ENCODE peak calls at places on chromosomes 5 and 9, in six cellular contexts. Z, T, G, B, I and O are unnamed samples.

GRCh38 chr5:72156921-72157320 is 49.6 kb downstream of the MAP1B start:
- DNase-seq in Z (no peak), T (peak), G (no peak), B (no peak), I (no peak), O (no peak)

GRCh38 chr9:89808801-89809200 is 204.0 kb downstream of the GADD45G start:
- DNase-seq in Z (no peak), T (no peak), G (no peak), B (peak), I (no peak), O (no peak)

GRCh38 chr5:61758711-61759110 is 426.7 kb downstream of the ZSWIM6 start:
- DNase-seq in Z (no peak), T (no peak), G (no peak), B (no peak), I (no peak), O (peak)

GRCh38 chr9:123191660-123192059 is 76.7 kb downstream of the STRBP start:
- DNase-seq in Z (no peak), T (no peak), G (no peak), B (no peak), I (no peak), O (no peak)

GRCh38 chr9:13942695-13943094 is 371.2 kb downstream of the NFIB start:
- DNase-seq in Z (no peak), T (peak), G (no peak), B (no peak), I (peak), O (no peak)

GRCh38 chr5:91438871-91439270 is 55.8 kb upstream of the ARRDC3 start:
- DNase-seq in Z (no peak), T (no peak), G (no peak), B (peak), I (no peak), O (no peak)

GRCh38 chr5:9395736-9396135 is 150.1 kb downstream of the SEMA5A start:
- DNase-seq in Z (no peak), T (no peak), G (no peak), B (no peak), I (no peak), O (no peak)

GRCh38 chr5:136061630-136062381 is 33.0 kb downstream of the TGFBI start:
- DNase-seq in Z (no peak), T (no peak), G (no peak), B (no peak), I (no peak), O (peak)

GRCh38 chr9:76369583-76369982 is 24.6 kb downstream of the RFK start:
- DNase-seq in Z (no peak), T (no peak), G (no peak), B (peak), I (no peak), O (peak)

GRCh38 chr5:9222054-9222738 is 323.7 kb downstream of the SEMA5A start:
- DNase-seq in Z (no peak), T (peak), G (no peak), B (peak), I (no peak), O (no peak)

GRCh38 chr9:21030389-21031035 is 928 bp downstream of the HACD4 start:
- DNase-seq in Z (no peak), T (peak), G (no peak), B (peak), I (no peak), O (peak)

GRCh38 chr9:95008151-95008771 is 281.8 kb downstream of the AOPEP start:
- DNase-seq in Z (no peak), T (no peak), G (no peak), B (no peak), I (no peak), O (peak)

GRCh38 chr9:134863306-134863902 is 17.2 kb upstream of the FCN2 start:
- DNase-seq in Z (no peak), T (no peak), G (no peak), B (peak), I (peak), O (peak)

GRCh38 chr5:103393131-103393754 is 134.7 kb downstream of the MACIR start:
- DNase-seq in Z (no peak), T (no peak), G (peak), B (peak), I (peak), O (no peak)

GRCh38 chr5:36792560-36793180 is 83.9 kb upstream of the NIPBL start:
- DNase-seq in Z (no peak), T (peak), G (no peak), B (no peak), I (no peak), O (no peak)

GRCh38 chr9:89850153-89850552 is 245.3 kb downstream of the GADD45G start:
- DNase-seq in Z (no peak), T (no peak), G (no peak), B (peak), I (no peak), O (no peak)

GRCh38 chr9:118809160-118809625 is 560.0 kb downstream of the BRINP1 start:
- DNase-seq in Z (no peak), T (no peak), G (no peak), B (peak), I (no peak), O (peak)

GRCh38 chr9:86714976-86715375 is 232.3 kb downstream of the GAS1 start:
- DNase-seq in Z (no peak), T (no peak), G (no peak), B (no peak), I (no peak), O (no peak)

GRCh38 chr9:4298255-4299005 is 1.4 kb downstream of the GLIS3 start:
- DNase-seq in Z (no peak), T (peak), G (peak), B (peak), I (peak), O (peak)

GRCh38 chr9:36980148-36980974 is 53.7 kb downstream of the PAX5 start:
- DNase-seq in Z (no peak), T (peak), G (no peak), B (peak), I (peak), O (no peak)

GRCh38 chr9:127731938-127732337 is 3.2 kb downstream of the TOR2A start:
- DNase-seq in Z (no peak), T (no peak), G (no peak), B (no peak), I (peak), O (no peak)

GRCh38 chr5:177094224-177095087 is 7.7 kb downstream of the FGFR4 start:
- DNase-seq in Z (no peak), T (peak), G (peak), B (no peak), I (peak), O (peak)

GRCh38 chr5:8913522-8913921 is 632.4 kb downstream of the SEMA5A start:
- DNase-seq in Z (no peak), T (no peak), G (no peak), B (no peak), I (no peak), O (no peak)

GRCh38 chr9:126959326-126959725 is 44.7 kb downstream of the RALGPS1 start:
- DNase-seq in Z (no peak), T (no peak), G (no peak), B (no peak), I (no peak), O (no peak)

GRCh38 chr5:131548190-131548589 is 86.8 kb downstream of the RAPGEF6 start:
- DNase-seq in Z (no peak), T (no peak), G (no peak), B (no peak), I (no peak), O (no peak)
- H3K27ac ChIP-seq in Z (peak), T (no peak), G (no peak), B (no peak), I (no peak), O (no peak)

GRCh38 chr9:99133145-99133544 is 28.2 kb downstream of the TGFBR1 start:
- DNase-seq in Z (no peak), T (no peak), G (no peak), B (no peak), I (no peak), O (no peak)

GRCh38 chr9:99127372-99128132 is 22.6 kb downstream of the TGFBR1 start:
- DNase-seq in Z (no peak), T (no peak), G (no peak), B (no peak), I (no peak), O (no peak)

GRCh38 chr9:99129091-99129490 is 24.2 kb downstream of the TGFBR1 start:
- DNase-seq in Z (no peak), T (no peak), G (no peak), B (no peak), I (no peak), O (no peak)

GRCh38 chr9:99128133-99128406 is 23.2 kb downstream of the TGFBR1 start:
- DNase-seq in Z (no peak), T (no peak), G (no peak), B (no peak), I (no peak), O (no peak)

DNA sequence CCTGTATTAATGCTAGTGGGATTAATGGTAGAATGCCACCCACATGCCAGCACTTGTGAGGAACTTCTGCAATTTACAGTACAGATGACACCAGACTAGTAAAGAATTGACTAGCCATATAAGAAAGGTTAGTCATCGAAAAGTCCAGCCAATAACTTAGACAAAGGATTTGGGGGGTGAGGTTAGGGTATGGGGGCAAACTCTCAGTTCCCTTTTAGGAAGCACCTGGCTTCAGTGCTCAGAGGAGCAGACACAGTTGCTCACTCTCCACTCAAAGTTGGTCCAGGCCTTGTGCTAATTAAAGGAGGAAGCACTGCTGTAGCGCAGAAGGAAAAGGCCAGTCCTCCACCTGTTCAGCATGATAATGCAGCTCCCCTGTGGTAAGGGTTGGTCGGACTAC is 25.2 kb downstream of the TGFBR1 start:
- DNase-seq in Z (no peak), T (no peak), G (no peak), B (no peak), I (no peak), O (no peak)
- H3K4me3 ChIP-seq in Z (no peak), T (no peak), G (no peak), B (no peak), I (no peak), O (no peak)

GRCh38 chr5:113099822-113100221 is 123.2 kb downstream of the DCP2 start:
- DNase-seq in Z (no peak), T (no peak), G (no peak), B (no peak), I (no peak), O (no peak)

GRCh38 chr5:113105693-113106280 is 129.2 kb downstream of the DCP2 start:
- DNase-seq in Z (no peak), T (no peak), G (no peak), B (no peak), I (no peak), O (no peak)

GRCh38 chr5:113106821-113107220 is 130.2 kb downstream of the DCP2 start:
- DNase-seq in Z (no peak), T (no peak), G (no peak), B (no peak), I (no peak), O (no peak)

GRCh38 chr5:113102121-113102531 is 125.5 kb downstream of the DCP2 start:
- DNase-seq in Z (no peak), T (no peak), G (no peak), B (no peak), I (no peak), O (no peak)
- H3K27ac ChIP-seq in Z (no peak), T (peak), G (peak), B (no peak), I (no peak), O (no peak)

GRCh38 chr5:149799965-149800516 is 69.9 kb downstream of the PPARGC1B start:
- DNase-seq in Z (no peak), T (no peak), G (no peak), B (no peak), I (no peak), O (no peak)
- H3K4me3 ChIP-seq in Z (no peak), T (no peak), G (no peak), B (no peak), I (no peak), O (no peak)

GRCh38 chr9:125066839-125067619 is 76.3 kb downstream of the SCAI start:
- DNase-seq in Z (no peak), T (no peak), G (no peak), B (no peak), I (no peak), O (no peak)
- H3K27ac ChIP-seq in Z (no peak), T (peak), G (no peak), B (peak), I (peak), O (no peak)

DNA sequence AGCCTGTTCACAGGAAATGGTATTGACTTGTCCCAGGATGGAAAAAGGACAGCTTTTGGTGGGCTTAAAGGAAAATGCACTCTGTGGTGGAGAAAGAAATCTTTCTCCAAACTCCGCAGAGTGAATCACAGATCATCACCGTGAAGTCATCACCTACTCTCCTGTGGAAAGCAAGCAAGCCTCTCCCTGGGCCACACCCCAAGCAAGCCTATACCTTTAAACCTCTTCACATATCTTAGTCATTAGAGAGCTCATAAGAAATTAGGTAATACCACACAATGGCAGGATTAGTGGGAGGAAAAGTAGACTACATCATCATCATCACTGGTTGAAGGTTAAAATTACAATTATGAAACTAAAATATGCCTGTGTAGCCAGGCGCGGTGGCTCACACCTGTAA is 23.2 kb downstream of the TLE1 start:
- DNase-seq in Z (no peak), T (no peak), G (no peak), B (no peak), I (no peak), O (no peak)
- H3K4me3 ChIP-seq in Z (no peak), T (no peak), G (no peak), B (no peak), I (no peak), O (no peak)

DNA sequence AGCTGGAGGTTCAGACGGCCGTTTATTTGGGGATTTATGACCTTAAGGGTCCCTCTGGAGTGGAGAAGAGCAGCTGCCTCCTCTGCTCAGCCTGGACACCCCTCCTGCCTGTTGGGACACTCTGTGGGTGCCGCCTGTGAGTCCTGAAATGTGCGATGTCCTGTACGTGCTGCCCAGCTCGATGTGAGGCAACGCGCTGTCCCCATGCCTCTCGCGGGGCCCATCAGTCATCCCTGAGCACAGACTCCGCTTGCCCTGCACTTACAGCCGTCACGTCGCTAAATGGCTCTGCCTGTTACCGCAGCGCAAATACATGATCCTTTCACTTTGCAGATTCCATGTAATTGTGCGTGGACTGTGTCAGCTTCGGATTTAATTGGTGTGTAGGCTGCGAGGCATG is 27.2 kb downstream of the IRX4 start:
- DNase-seq in Z (no peak), T (no peak), G (no peak), B (no peak), I (no peak), O (no peak)
- H3K27ac ChIP-seq in Z (no peak), T (no peak), G (no peak), B (no peak), I (no peak), O (no peak)